ENCODE peak calls at places on chromosomes 1 and 21, in six cellular contexts. One of them, this sample, is unnamed.

GRCh38 chr1:94783342-94784264 is 36.6 kb upstream of the SLC44A3 start:
- DNase-seq in H1: no peak
- DNase-seq in GM12878: no peak
- DNase-seq in GM12892: no peak
- DNase-seq in K562: no peak
- DNase-seq in HepG2: no peak
- DNase-seq in this sample: no peak

GRCh38 chr1:243549791-243550190 is 293.9 kb downstream of the SDCCAG8 start:
- DNase-seq in H1: no peak
- DNase-seq in GM12878: no peak
- DNase-seq in GM12892: no peak
- DNase-seq in K562: no peak
- DNase-seq in HepG2: no peak
- DNase-seq in this sample: no peak

GRCh38 chr1:230850547-230850946 is 17.8 kb downstream of the C1orf198 start:
- DNase-seq in H1: no peak
- DNase-seq in GM12878: no peak
- DNase-seq in GM12892: no peak
- DNase-seq in K562: no peak
- DNase-seq in HepG2: no peak
- DNase-seq in this sample: no peak

GRCh38 chr21:34669149-34669879 is 520 bp downstream of the CLIC6 start:
- DNase-seq in H1: peak; percentile 81
- DNase-seq in GM12878: no peak
- DNase-seq in GM12892: peak; percentile 63
- DNase-seq in K562: no peak
- DNase-seq in HepG2: no peak
- DNase-seq in this sample: peak; percentile 67

GRCh38 chr21:38810034-38810825 is 4.5 kb downstream of the ETS2 start:
- DNase-seq in H1: peak; percentile 31
- DNase-seq in GM12878: no peak
- DNase-seq in GM12892: no peak
- DNase-seq in K562: no peak
- DNase-seq in HepG2: no peak
- DNase-seq in this sample: no peak

GRCh38 chr1:64531057-64531456 is 61.1 kb downstream of the CACHD1 start:
- DNase-seq in H1: no peak
- DNase-seq in GM12878: no peak
- DNase-seq in GM12892: no peak
- DNase-seq in K562: no peak
- DNase-seq in HepG2: no peak
- DNase-seq in this sample: no peak

GRCh38 chr1:176559474-176560390 is 96.8 kb downstream of the PAPPA2 start:
- DNase-seq in H1: peak; percentile 70
- DNase-seq in GM12878: no peak
- DNase-seq in GM12892: peak; percentile 32
- DNase-seq in K562: peak; percentile 84
- DNase-seq in HepG2: peak; percentile 58
- DNase-seq in this sample: peak; percentile 29

GRCh38 chr1:6627841-6628545 is 3.3 kb downstream of the THAP3 start:
- DNase-seq in H1: no peak
- DNase-seq in GM12878: no peak
- DNase-seq in GM12892: no peak
- DNase-seq in K562: no peak
- DNase-seq in HepG2: no peak
- DNase-seq in this sample: no peak

GRCh38 chr1:164092603-164093353 is 466.2 kb upstream of the PBX1 start:
- DNase-seq in H1: peak; percentile 59
- DNase-seq in GM12878: no peak
- DNase-seq in GM12892: no peak
- DNase-seq in K562: peak; percentile 20
- DNase-seq in HepG2: no peak
- DNase-seq in this sample: no peak

GRCh38 chr1:3945222-3945621 is 45.1 kb upstream of the C1orf174 start:
- DNase-seq in H1: no peak
- DNase-seq in GM12878: no peak
- DNase-seq in GM12892: no peak
- DNase-seq in K562: no peak
- DNase-seq in HepG2: no peak
- DNase-seq in this sample: no peak

GRCh38 chr1:52032785-52033131 is 852 bp downstream of the KTI12 start:
- DNase-seq in H1: peak; percentile 56
- DNase-seq in GM12878: no peak
- DNase-seq in GM12892: peak; percentile 25
- DNase-seq in K562: peak; percentile 68
- DNase-seq in HepG2: peak; percentile 15
- DNase-seq in this sample: no peak

GRCh38 chr1:202964755-202965440 is 2.2 kb downstream of the CYB5R1 start:
- DNase-seq in H1: no peak
- DNase-seq in GM12878: no peak
- DNase-seq in GM12892: no peak
- DNase-seq in K562: no peak
- DNase-seq in HepG2: no peak
- DNase-seq in this sample: no peak

GRCh38 chr1:101567582-101568189 is 330.9 kb downstream of the S1PR1 start:
- DNase-seq in H1: peak; percentile 50
- DNase-seq in GM12878: no peak
- DNase-seq in GM12892: peak; percentile 10
- DNase-seq in K562: peak; percentile 29
- DNase-seq in HepG2: peak; percentile 3
- DNase-seq in this sample: peak; percentile 22

GRCh38 chr1:199460933-199461332 is 566.6 kb upstream of the NR5A2 start:
- DNase-seq in H1: no peak
- DNase-seq in GM12878: no peak
- DNase-seq in GM12892: no peak
- DNase-seq in K562: no peak
- DNase-seq in HepG2: no peak
- DNase-seq in this sample: no peak

GRCh38 chr1:100187912-100188311 is 9.9 kb upstream of the LRRC39 start:
- DNase-seq in H1: no peak
- DNase-seq in GM12878: no peak
- DNase-seq in GM12892: no peak
- DNase-seq in K562: no peak
- DNase-seq in HepG2: peak; percentile 17
- DNase-seq in this sample: no peak

GRCh38 chr1:224304767-224305166 is 25.2 kb downstream of the NVL start:
- DNase-seq in H1: no peak
- DNase-seq in GM12878: no peak
- DNase-seq in GM12892: no peak
- DNase-seq in K562: no peak
- DNase-seq in HepG2: no peak
- DNase-seq in this sample: no peak
- TF ChIP-seq TAF1 in H1: no peak
- TF ChIP-seq TAF1 in GM12878: no peak
- TF ChIP-seq TAF1 in GM12892: no peak
- TF ChIP-seq TAF1 in K562: no peak
- TF ChIP-seq TAF1 in HepG2: no peak
- TF ChIP-seq TAF1 in this sample: no peak

DNA sequence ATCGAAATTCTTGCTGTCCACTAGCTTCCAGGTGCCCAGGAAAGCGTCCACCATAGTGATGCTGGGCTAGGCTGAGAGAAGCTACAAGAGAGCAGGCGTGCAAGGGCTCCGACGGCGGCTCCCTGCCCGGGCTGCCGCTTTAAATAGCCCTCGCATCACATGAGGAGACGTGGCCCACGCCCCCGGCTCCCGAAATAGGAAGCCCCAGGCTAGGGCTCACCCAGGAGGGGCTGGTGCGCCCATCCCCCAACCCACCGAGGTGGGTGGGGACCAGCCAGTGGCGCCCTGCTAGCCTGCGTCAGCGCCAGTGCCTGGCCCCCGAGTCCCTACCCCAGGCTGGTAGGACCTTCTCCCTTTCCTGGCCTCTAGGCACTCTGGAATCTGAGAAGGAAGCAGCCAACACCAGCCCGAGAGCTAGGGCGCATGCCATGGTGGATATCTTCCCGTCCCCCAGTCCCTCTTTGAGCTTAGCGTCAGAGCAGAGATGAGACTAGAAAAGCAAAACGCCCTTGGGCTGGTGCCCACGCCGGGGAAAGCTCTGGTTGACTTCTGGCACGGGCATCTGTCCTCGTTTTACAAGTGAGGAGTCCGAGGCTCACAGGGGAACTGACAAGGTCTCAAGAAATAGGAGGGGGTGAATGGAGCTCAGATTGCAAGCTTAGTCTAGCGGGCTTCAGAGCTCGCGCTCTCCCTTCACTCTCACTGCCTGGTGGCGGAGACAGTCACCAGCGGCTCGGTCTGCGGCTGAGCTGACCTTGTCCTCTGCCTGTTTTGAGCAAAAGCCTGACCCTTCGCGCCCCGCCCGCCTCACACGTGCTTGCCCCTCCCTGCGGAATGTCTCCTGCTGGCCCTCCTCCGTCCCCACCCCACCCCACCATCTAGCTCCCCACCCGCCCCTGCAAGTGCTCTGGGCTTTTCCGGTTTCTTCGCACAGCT is at the start of gene FABP3:
- DNase-seq in H1: peak; percentile 91
- DNase-seq in GM12878: no peak
- DNase-seq in GM12892: peak; percentile 39
- DNase-seq in K562: peak; percentile 86
- DNase-seq in HepG2: peak; percentile 71
- DNase-seq in this sample: peak; percentile 50
- TF ChIP-seq POLR2A in H1: peak; percentile 96
- TF ChIP-seq POLR2A in GM12878: no peak
- TF ChIP-seq POLR2A in GM12892: no peak
- TF ChIP-seq POLR2A in K562: no peak
- TF ChIP-seq POLR2A in HepG2: peak; percentile 65
- TF ChIP-seq POLR2A in this sample: no peak

GRCh38 chr1:213983589-213984386 is 4.0 kb upstream of the PROX1 start:
- DNase-seq in H1: no peak
- DNase-seq in GM12878: no peak
- DNase-seq in GM12892: no peak
- DNase-seq in K562: no peak
- DNase-seq in HepG2: no peak
- DNase-seq in this sample: no peak

GRCh38 chr1:213985181-213986019 is 2.4 kb upstream of the PROX1 start:
- DNase-seq in H1: no peak
- DNase-seq in GM12878: no peak
- DNase-seq in GM12892: no peak
- DNase-seq in K562: no peak
- DNase-seq in HepG2: no peak
- DNase-seq in this sample: no peak

GRCh38 chr1:213982814-213983588 is 4.8 kb upstream of the PROX1 start:
- DNase-seq in H1: peak; percentile 81
- DNase-seq in GM12878: no peak
- DNase-seq in GM12892: no peak
- DNase-seq in K562: no peak
- DNase-seq in HepG2: no peak
- DNase-seq in this sample: no peak

GRCh38 chr1:213986020-213986924 is 1.5 kb upstream of the PROX1 start:
- DNase-seq in H1: no peak
- DNase-seq in GM12878: no peak
- DNase-seq in GM12892: no peak
- DNase-seq in K562: no peak
- DNase-seq in HepG2: no peak
- DNase-seq in this sample: no peak

DNA sequence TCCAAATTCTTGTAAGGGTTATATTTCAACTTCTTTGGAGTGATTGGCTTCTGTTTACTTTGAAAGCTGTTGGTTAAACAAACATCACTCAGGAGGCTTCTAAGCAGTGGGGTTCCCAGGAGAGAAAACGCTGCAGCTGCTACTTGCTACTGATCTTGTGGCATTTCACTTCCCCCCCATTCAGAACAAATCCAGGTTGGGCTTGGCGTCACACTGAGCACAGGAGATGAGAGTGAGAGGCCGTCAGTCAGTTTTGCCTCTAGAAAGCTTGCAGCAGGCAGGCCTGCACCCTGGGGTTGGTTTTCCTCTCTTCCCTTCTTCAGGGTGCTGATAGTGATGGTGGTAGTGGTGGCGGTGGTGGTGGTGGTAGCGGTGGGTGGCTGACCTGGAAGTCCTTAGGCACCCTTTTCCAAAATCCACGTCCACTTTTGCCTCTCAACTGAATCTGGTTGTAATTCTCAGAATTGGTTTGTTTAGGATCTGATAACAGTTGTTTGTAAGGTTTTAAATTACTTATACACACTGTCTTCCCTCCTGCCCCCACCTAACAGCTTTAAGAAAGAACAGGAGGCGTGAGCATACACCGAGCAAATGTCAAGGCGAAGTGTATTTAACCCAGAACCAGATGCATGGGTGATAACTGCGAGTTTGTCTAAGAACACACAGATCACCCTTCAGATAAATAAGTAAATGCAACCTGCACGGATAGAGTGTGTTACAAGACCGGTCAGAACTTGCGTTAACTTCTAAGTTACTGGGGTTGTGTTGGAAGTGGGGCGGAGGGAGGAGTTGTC is 3.2 kb upstream of the PROX1 start:
- DNase-seq in H1: no peak
- DNase-seq in GM12878: no peak
- DNase-seq in GM12892: no peak
- DNase-seq in K562: no peak
- DNase-seq in HepG2: no peak
- DNase-seq in this sample: no peak
- TF ChIP-seq POLR2AphosphoS5 in H1: no peak
- TF ChIP-seq POLR2AphosphoS5 in GM12878: no peak
- TF ChIP-seq POLR2AphosphoS5 in GM12892: no peak
- TF ChIP-seq POLR2AphosphoS5 in K562: no peak
- TF ChIP-seq POLR2AphosphoS5 in HepG2: no peak
- TF ChIP-seq POLR2AphosphoS5 in this sample: no peak

DNA sequence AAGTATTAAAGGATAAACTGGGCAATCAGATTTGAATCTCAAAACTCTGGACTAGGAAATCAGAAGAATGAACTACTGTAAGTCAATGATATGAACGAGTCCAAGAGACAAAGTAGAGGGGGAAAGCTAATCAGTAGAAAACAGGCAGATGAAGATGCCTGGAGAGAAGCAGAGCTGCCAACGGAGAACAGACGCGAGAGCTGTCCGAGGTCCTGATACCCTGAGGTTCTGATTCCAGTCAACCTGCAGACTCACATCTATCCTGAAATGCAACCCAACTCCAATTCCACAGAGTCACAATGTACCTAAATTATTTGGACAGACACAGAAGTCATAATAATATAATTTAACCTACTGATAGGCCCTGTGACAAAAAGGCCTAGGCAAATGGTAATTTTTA is 33.5 kb downstream of the RGS7 start:
- DNase-seq in H1: peak; percentile 82
- DNase-seq in GM12878: no peak
- DNase-seq in GM12892: no peak
- DNase-seq in K562: peak; percentile 7
- DNase-seq in HepG2: no peak
- DNase-seq in this sample: no peak
- TF ChIP-seq TAF1 in H1: no peak
- TF ChIP-seq TAF1 in GM12878: no peak
- TF ChIP-seq TAF1 in GM12892: no peak
- TF ChIP-seq TAF1 in K562: no peak
- TF ChIP-seq TAF1 in HepG2: no peak
- TF ChIP-seq TAF1 in this sample: no peak

DNA sequence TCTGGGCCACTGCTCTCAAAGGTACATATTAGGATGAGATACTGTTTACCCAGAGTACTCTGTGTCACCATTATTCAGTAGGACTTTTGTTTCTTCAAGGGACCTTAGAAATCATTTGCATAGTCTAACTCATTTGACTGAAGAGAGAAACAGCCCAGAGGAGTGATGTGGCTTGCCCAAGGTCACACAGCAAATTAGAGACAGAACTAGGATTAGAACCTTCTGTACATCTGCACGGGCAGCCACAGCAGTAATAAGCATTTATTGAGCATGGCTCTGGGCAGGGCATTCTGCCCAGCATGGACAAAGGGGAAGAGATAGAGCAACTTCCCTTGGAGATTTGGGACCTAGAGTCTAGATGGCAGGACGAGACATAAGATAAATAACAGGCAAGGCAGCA is 5.7 kb upstream of the NHLH1 start:
- DNase-seq in H1: no peak
- DNase-seq in GM12878: no peak
- DNase-seq in GM12892: no peak
- DNase-seq in K562: no peak
- DNase-seq in HepG2: no peak
- DNase-seq in this sample: no peak
- TF ChIP-seq POLR2A in H1: no peak
- TF ChIP-seq POLR2A in GM12878: no peak
- TF ChIP-seq POLR2A in GM12892: no peak
- TF ChIP-seq POLR2A in K562: no peak
- TF ChIP-seq POLR2A in HepG2: no peak
- TF ChIP-seq POLR2A in this sample: no peak

This sample was measured in GM12891.